ENCODE peak calls at places on chromosomes 16 and 17, in ten cellular contexts. A, O, E, B, D, F, K, L, J and X are unnamed samples. For H3K27me3, the result is how much of the 10 kb centered on the place peaks cover.

GRCh38 chr17:62800580-62800979 is 7.5 kb downstream of the MARCHF10 start:
- DNase-seq in A (no peak), B (no peak), L (no peak), F (no peak), O (peak), K (no peak), E (no peak), J (peak), D (peak), X (no peak)

GRCh38 chr16:22782299-22782698 is 31.7 kb upstream of the HS3ST2 start:
- DNase-seq in E (no peak), L (no peak), J (no peak), D (no peak), O (no peak), B (no peak), K (no peak), F (no peak), A (peak), X (no peak)

GRCh38 chr17:78072961-78073360 is 55.6 kb downstream of the TMC6 start:
- DNase-seq in E (no peak), A (no peak), L (no peak), J (no peak), O (no peak), B (no peak), F (no peak), D (no peak), K (no peak), X (no peak)

GRCh38 chr16:55437627-55438026 is 41.4 kb upstream of the MMP2 start:
- DNase-seq in K (no peak), J (no peak), E (no peak), A (peak), B (no peak), O (no peak), L (no peak), D (peak), F (no peak), X (no peak)

GRCh38 chr17:15945493-15946209 is 721 bp downstream of the ADORA2B start:
- DNase-seq in F (no peak), J (peak), B (no peak), L (no peak), O (no peak), K (no peak), E (no peak), D (peak), A (no peak), X (no peak)

GRCh38 chr16:73304008-73304814 is 256.3 kb upstream of the ZFHX3 start:
- DNase-seq in E (no peak), F (no peak), L (no peak), K (no peak), B (no peak), A (no peak), O (no peak), J (no peak), D (no peak), X (no peak)

GRCh38 chr17:6796017-6796886 is 20.2 kb downstream of the FBXO39 start:
- DNase-seq in B (peak), J (no peak), K (no peak), E (no peak), L (no peak), O (peak), A (no peak), F (no peak), D (no peak), X (no peak)

GRCh38 chr16:3020604-3021448 is 658 bp downstream of the TNFRSF12A start:
- DNase-seq in J (peak), O (peak), K (peak), F (peak), L (peak), E (peak), B (peak), A (peak), D (peak), X (no peak)

GRCh38 chr16:30472328-30472942 is at the start of gene ITGAL:
- DNase-seq in L (peak), B (no peak), A (peak), K (peak), O (no peak), E (no peak), D (no peak), J (peak), F (peak), X (peak)

GRCh38 chr17:73785466-73785865 is 141.2 kb upstream of the SDK2 start:
- DNase-seq in E (no peak), K (no peak), L (no peak), J (no peak), F (no peak), B (peak), O (no peak), A (no peak), D (no peak), X (no peak)

GRCh38 chr17:42122371-42123303 is at the start of gene HSPB9:
- DNase-seq in F (no peak), E (no peak), A (no peak), L (no peak), K (no peak), D (peak), J (peak), O (peak), B (no peak), X (no peak)

GRCh38 chr17:57941384-57942370 is 13.5 kb downstream of the CUEDC1 start:
- DNase-seq in B (no peak), A (no peak), J (no peak), F (no peak), O (no peak), K (no peak), L (no peak), E (no peak), D (peak), X (no peak)

GRCh38 chr17:67435122-67435521 is 58.0 kb downstream of the PITPNC1 start:
- DNase-seq in F (peak), K (peak), B (no peak), A (peak), E (no peak), D (no peak), O (no peak), J (peak), L (peak), X (no peak)

GRCh38 chr17:4580291-4580690 is 4.0 kb upstream of the SMTNL2 start:
- DNase-seq in E (no peak), L (no peak), J (no peak), A (no peak), O (no peak), F (no peak), D (no peak), B (no peak), K (no peak), X (no peak)

GRCh38 chr16:24838554-24839266 is 7.1 kb upstream of the SLC5A11 start:
- DNase-seq in O (peak), K (no peak), J (peak), F (no peak), B (no peak), D (peak), E (no peak), A (peak), L (no peak), X (no peak)

GRCh38 chr17:74318391-74318790 is 7.6 kb upstream of the KIF19 start:
- DNase-seq in A (no peak), B (no peak), K (no peak), O (no peak), L (no peak), E (no peak), J (no peak), D (peak), F (no peak), X (no peak)

GRCh38 chr17:59004338-59005111 is 102.2 kb downstream of the TRIM37 start:
- DNase-seq in F (peak), L (peak), A (peak), B (peak), K (peak), E (no peak), D (peak), O (peak), J (peak), X (no peak)

GRCh38 chr16:22787456-22788189 is 26.3 kb upstream of the HS3ST2 start:
- DNase-seq in B (no peak), O (no peak), F (no peak), K (no peak), D (no peak), E (no peak), A (peak), L (no peak), J (no peak), X (no peak)

GRCh38 chr17:69093279-69093789 is 32.6 kb upstream of the ABCA9 start:
- DNase-seq in K (no peak), O (no peak), B (no peak), D (no peak), J (peak), F (no peak), L (no peak), A (peak), E (no peak), X (no peak)

GRCh38 chr17:45782889-45783592 is 1.1 kb upstream of the CRHR1 start:
- DNase-seq in B (no peak), J (peak), E (no peak), A (no peak), O (peak), D (peak), K (peak), F (no peak), L (no peak), X (no peak)

GRCh38 chr17:42680331-42680808 is 1.3 kb downstream of the CCR10 start:
- DNase-seq in K (no peak), J (no peak), F (no peak), L (no peak), E (no peak), O (no peak), A (no peak), B (peak), D (peak), X (no peak)

GRCh38 chr16:14958970-14959369 is 15.9 kb upstream of the PDXDC1 start:
- DNase-seq in J (no peak), E (no peak), O (peak), A (no peak), L (no peak), F (no peak), D (peak), K (no peak), B (no peak), X (no peak)

GRCh38 chr16:3143598-3144330 is 8.9 kb downstream of the ZNF213 start:
- DNase-seq in L (no peak), D (peak), J (no peak), F (no peak), E (no peak), K (no peak), O (no peak), A (no peak), B (peak), X (no peak)

GRCh38 chr17:59287452-59287851 is 44.0 kb upstream of the YPEL2 start:
- DNase-seq in E (no peak), L (no peak), O (no peak), F (no peak), A (peak), D (no peak), B (no peak), J (no peak), K (no peak), X (no peak)

GRCh38 chr17:76261421-76262215 is 3.5 kb upstream of the UBALD2 start:
- DNase-seq in K (no peak), J (no peak), L (no peak), F (no peak), O (no peak), B (no peak), A (peak), D (peak), E (no peak), X (no peak)

GRCh38 chr16:49262501-49262900 is 19.1 kb downstream of the CBLN1 start:
- DNase-seq in O (no peak), J (no peak), D (no peak), E (peak), L (no peak), B (no peak), F (no peak), A (no peak), K (no peak), X (no peak)

GRCh38 chr17:21817791-21818364 is 125.6 kb downstream of the KCNJ18 start:
- DNase-seq in A (no peak), O (no peak), D (peak), E (no peak), F (no peak), B (no peak), K (no peak), J (no peak), L (no peak), X (no peak)

GRCh38 chr16:19718624-19718965 is 524 bp downstream of the IQCK start:
- DNase-seq in F (no peak), L (no peak), B (no peak), K (no peak), O (no peak), D (peak), A (no peak), E (no peak), J (peak), X (no peak)

GRCh38 chr17:63124536-63124935 is 158.5 kb downstream of the TANC2 start:
- DNase-seq in F (no peak), E (no peak), L (no peak), O (peak), K (no peak), D (no peak), B (no peak), A (no peak), J (no peak), X (no peak)

GRCh38 chr17:66952031-66952524 is 12.4 kb upstream of the CACNG4 start:
- DNase-seq in J (peak), O (peak), A (no peak), F (no peak), L (no peak), E (no peak), D (peak), B (peak), K (no peak), X (no peak)

GRCh38 chr17:80491478-80492342 is 15.3 kb upstream of the NPTX1 start:
- DNase-seq in F (no peak), D (peak), A (no peak), J (no peak), O (peak), B (peak), K (no peak), L (no peak), E (no peak), X (no peak)

DNA sequence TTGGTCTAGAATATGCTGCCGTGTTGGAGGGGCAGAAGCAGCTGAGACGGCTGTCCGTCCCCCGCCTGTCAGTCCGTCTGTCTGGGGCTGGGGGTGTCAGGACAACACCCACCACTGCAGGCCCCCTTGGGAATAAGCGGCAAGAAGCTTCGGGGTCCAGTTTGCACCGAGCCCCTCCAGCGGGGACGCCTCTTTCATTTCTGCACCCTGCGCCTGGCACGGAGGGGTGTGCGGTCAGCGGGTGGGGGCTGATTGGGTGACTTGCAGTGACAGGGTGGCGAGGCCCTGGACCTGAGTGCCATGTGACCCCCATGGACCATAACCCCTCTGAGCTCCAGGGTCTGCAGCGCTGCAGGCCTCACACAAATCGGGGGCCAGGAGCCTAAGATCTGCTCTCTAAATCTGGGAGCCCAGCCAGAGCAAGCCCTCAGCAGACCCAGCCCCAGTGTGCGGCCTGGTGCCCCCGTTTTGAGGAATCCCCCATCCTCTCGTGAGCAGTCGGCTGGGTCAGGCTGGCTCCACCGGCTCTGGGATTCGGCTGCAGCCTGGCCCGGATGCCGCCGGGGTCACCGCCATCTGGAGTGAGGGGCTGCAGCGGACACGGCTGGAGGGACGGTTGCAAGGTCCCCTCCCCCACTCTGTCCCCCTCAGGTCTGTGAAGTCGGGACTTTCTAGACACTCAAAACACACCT is 8.3 kb downstream of the CBFA2T3 start:
- DNase-seq in B (no peak), K (no peak), O (no peak), D (no peak), A (no peak), J (no peak), L (no peak), F (no peak), E (no peak), X (no peak)
- H3K27me3 ChIP-seq in B (under half), K (under half), O (under half), D (under half), A (under half), J (under half), L (under half), F (under half), E (under half), X (under half)

GRCh38 chr16:1277945-1278282 is 22.0 kb downstream of the TPSD1 start:
- DNase-seq in E (no peak), B (no peak), J (no peak), A (no peak), K (no peak), D (peak), F (no peak), L (no peak), O (no peak), X (no peak)
- H3K27me3 ChIP-seq in E (under half), B (under half), J (under half), A (under half), K (under half), D (under half), F (under half), L (under half), O (under half), X (under half)

GRCh38 chr17:39852239-39852638 is 11.9 kb downstream of the IKZF3 start:
- DNase-seq in B (no peak), D (no peak), O (no peak), A (no peak), K (no peak), J (no peak), F (no peak), E (no peak), L (no peak), X (no peak)
- H3K27me3 ChIP-seq in B (under half), D (under half), O (under half), A (under half), K (under half), J (under half), F (under half), E (under half), L (under half), X (under half)

GRCh38 chr16:1914759-1915387 is 3.3 kb downstream of the HS3ST6 start:
- DNase-seq in F (no peak), B (no peak), E (no peak), O (no peak), A (no peak), D (peak), L (no peak), K (no peak), J (no peak), X (no peak)

GRCh38 chr16:1913327-1914083 is 4.7 kb downstream of the HS3ST6 start:
- DNase-seq in E (no peak), F (no peak), A (no peak), B (no peak), J (peak), O (no peak), L (no peak), K (no peak), D (peak), X (no peak)

GRCh38 chr16:1915732-1916653 is 2.2 kb downstream of the HS3ST6 start:
- DNase-seq in K (no peak), J (no peak), A (no peak), O (no peak), F (no peak), B (no peak), L (no peak), D (peak), E (no peak), X (no peak)

GRCh38 chr16:1912215-1912543 is 6.0 kb downstream of the HS3ST6 start:
- DNase-seq in E (no peak), F (no peak), D (peak), B (no peak), L (no peak), K (no peak), A (no peak), O (no peak), J (no peak), X (no peak)

DNA sequence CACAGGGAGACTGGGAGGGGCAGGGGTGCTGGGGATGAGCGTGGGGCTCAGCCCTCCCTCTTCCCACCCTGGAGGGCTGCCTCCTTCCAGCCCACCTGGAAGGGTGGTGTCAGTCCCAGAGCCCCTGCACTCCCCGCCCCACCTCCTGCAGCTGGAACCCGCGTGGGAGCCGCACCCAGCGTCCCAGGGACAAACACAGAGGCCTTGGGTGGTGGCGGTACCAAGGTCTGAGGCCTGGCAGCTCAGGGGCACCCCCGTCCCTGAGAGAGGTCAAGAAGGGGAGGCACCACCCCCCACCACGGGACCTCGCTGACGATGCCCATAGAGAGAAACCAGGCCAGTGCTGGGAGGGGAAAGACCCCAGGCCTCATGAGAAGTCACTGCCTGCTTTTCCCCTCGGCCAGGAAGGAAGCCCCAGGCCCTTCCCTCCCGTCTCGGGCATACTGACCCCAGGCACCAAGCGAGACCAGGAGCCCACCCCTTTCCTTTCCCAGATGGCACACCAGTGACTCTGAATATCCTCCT is 4.1 kb downstream of the HS3ST6 start:
- DNase-seq in A (no peak), E (no peak), J (no peak), D (peak), K (no peak), F (no peak), O (no peak), B (no peak), L (no peak), X (no peak)
- H3K27me3 ChIP-seq in A (under half), E (under half), J (under half), D (under half), K (under half), F (under half), O (half or more), B (under half), L (under half), X (under half)

GRCh38 chr17:32516940-32517711 is 30.3 kb downstream of the CDK5R1 start:
- DNase-seq in D (peak), F (no peak), A (no peak), O (no peak), K (no peak), L (no peak), E (no peak), J (no peak), B (no peak), X (no peak)
- H3K27me3 ChIP-seq in D (under half), F (under half), A (under half), O (under half), K (under half), L (under half), E (under half), J (under half), B (under half), X (under half)

GRCh38 chr17:79255471-79255870 is 180.8 kb downstream of the ENGASE start:
- DNase-seq in B (no peak), L (no peak), A (no peak), K (no peak), O (no peak), D (peak), E (no peak), J (peak), F (no peak), X (no peak)

GRCh38 chr17:79255926-79256325 is 181.3 kb downstream of the ENGASE start:
- DNase-seq in L (no peak), F (no peak), B (no peak), O (no peak), E (no peak), K (no peak), D (peak), J (no peak), A (no peak), X (no peak)

GRCh38 chr17:79258042-79258441 is 183.4 kb downstream of the ENGASE start:
- DNase-seq in B (no peak), E (no peak), O (no peak), L (no peak), J (no peak), F (no peak), D (no peak), K (no peak), A (no peak), X (no peak)

GRCh38 chr17:79261361-79262072 is 186.9 kb downstream of the ENGASE start:
- DNase-seq in D (no peak), K (no peak), B (no peak), J (no peak), A (no peak), E (no peak), O (no peak), F (no peak), L (no peak), X (no peak)

DNA sequence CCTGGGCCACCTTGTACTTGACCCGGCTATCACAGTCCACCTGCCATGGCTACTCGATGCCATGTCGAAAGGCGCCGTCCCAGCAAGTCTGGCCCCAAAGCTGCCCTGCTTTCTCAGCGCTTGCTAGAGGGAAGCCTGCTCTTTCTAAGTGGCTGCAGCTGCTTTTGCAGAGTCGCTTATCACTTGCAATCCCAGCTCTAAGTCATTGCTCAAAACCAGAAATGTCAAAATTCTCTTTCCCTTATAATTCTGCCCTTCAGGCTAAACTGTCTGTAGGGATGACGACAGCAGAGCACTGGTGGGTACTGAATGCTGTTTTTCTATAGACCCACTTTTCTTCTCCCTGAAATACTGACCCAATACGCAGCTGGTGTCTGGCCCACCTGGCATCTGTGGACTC is 184.2 kb downstream of the ENGASE start:
- DNase-seq in A (no peak), J (no peak), L (no peak), D (no peak), K (no peak), O (no peak), B (no peak), E (no peak), F (no peak), X (no peak)
- H3K27me3 ChIP-seq in A (under half), J (under half), L (under half), D (under half), K (under half), O (under half), B (under half), E (under half), F (under half), X (half or more)